ENCODE peak calls at places on chromosome 4, in five cellular contexts. G is ovary, F is GM20000, D is glomerular endothelial cell, U is NCI-H1417. P is an unnamed sample.

GRCh38 chr4:176745902-176746301 is 46.8 kb downstream of the VEGFC start:
- DNase-seq in U (no peak), D (no peak), G (no peak), F (no peak), P (no peak)

GRCh38 chr4:19317377-19317776 is 934.3 kb upstream of the SLIT2 start:
- DNase-seq in F (no peak), D (no peak), G (no peak), U (no peak), P (no peak)

GRCh38 chr4:102454981-102455690 is 46.0 kb upstream of the NFKB1 start:
- DNase-seq in G (no peak), D (no peak), U (no peak), F (no peak), P (no peak)

GRCh38 chr4:2923141-2923551 is 40.1 kb downstream of the NOP14 start:
- DNase-seq in G (no peak), D (no peak), F (no peak), U (no peak), P (no peak)

GRCh38 chr4:7769936-7770674 is 169.6 kb downstream of the AFAP1 start:
- DNase-seq in F (no peak), D (no peak), U (no peak), G (no peak), P (no peak)

GRCh38 chr4:141652161-141652778 is 15.9 kb downstream of the IL15 start:
- DNase-seq in D (no peak), F (no peak), G (no peak), U (no peak), P (no peak)

GRCh38 chr4:136680271-136680670 is 852.0 kb downstream of the PCDH18 start:
- DNase-seq in D (no peak), U (peak; percentile 19), G (no peak), F (no peak), P (no peak)

GRCh38 chr4:152909901-152910300 is 26.2 kb upstream of the FHDC1 start:
- DNase-seq in D (no peak), U (peak; percentile 29), F (no peak), G (no peak), P (no peak)

GRCh38 chr4:24853142-24853541 is 57.8 kb downstream of the SOD3 start:
- DNase-seq in U (no peak), F (no peak), G (no peak), D (no peak), P (no peak)

GRCh38 chr4:87103691-87104187 is 116.7 kb downstream of the KLHL8 start:
- DNase-seq in D (no peak), U (no peak), G (no peak), F (no peak), P (no peak)

GRCh38 chr4:165474784-165475705 is 96.2 kb downstream of the CPE start:
- DNase-seq in G (no peak), D (no peak), U (no peak), F (no peak), P (no peak)

GRCh38 chr4:186104114-186104894 is at the start of gene FAM149A:
- DNase-seq in D (no peak), F (peak; percentile 83), G (peak; percentile 58), U (peak; percentile 85), P (no peak)

GRCh38 chr4:153931804-153932203 is 142.9 kb upstream of the SFRP2 start:
- DNase-seq in F (no peak), U (peak; percentile 4), D (no peak), G (no peak), P (no peak)

GRCh38 chr4:75340561-75340960 is 173.6 kb downstream of the RCHY1 start:
- DNase-seq in F (no peak), D (no peak), U (peak; percentile 55), G (no peak), P (no peak)

GRCh38 chr4:150265806-150266205 is 187.6 kb downstream of the DCLK2 start:
- DNase-seq in D (no peak), F (no peak), G (no peak), U (no peak), P (no peak)

GRCh38 chr4:129218355-129218754 is 122.4 kb downstream of the C4orf33 start:
- DNase-seq in D (no peak), G (no peak), F (no peak), U (peak; percentile 88), P (no peak)

GRCh38 chr4:182537031-182537617 is 293.9 kb downstream of the TENM3 start:
- DNase-seq in G (no peak), U (no peak), D (no peak), F (no peak), P (no peak)

GRCh38 chr4:154124539-154125255 is 335.8 kb upstream of the SFRP2 start:
- DNase-seq in F (no peak), G (no peak), U (no peak), D (peak; percentile 1), P (no peak)

GRCh38 chr4:32010221-32010620 is 1290.1 kb downstream of the PCDH7 start:
- DNase-seq in F (no peak), U (no peak), G (no peak), D (no peak), P (no peak)

GRCh38 chr4:33930497-33930896 is 2313.8 kb downstream of the ARAP2 start:
- DNase-seq in U (no peak), D (no peak), G (no peak), F (no peak), P (no peak)

GRCh38 chr4:113684534-113685091 is 76.9 kb downstream of the CAMK2D start:
- DNase-seq in U (no peak), D (no peak), F (peak; percentile 3), G (peak; percentile 47), P (no peak)

GRCh38 chr4:87425711-87426110 is 3.3 kb downstream of the NUDT9 start:
- DNase-seq in F (no peak), D (no peak), G (no peak), U (no peak), P (no peak)

GRCh38 chr4:61427818-61428495 is 227.8 kb downstream of the ADGRL3 start:
- DNase-seq in U (peak; percentile 7), D (no peak), G (no peak), F (no peak), P (no peak)